ENCODE peak calls at places on chromosomes 2 and 18, in five cellular contexts. L is KBM-7; E is fibroblast of pulmonary artery; D is activated naive CD4-positive, alpha-beta T cell treated with Interleukin-2 at 50 U/mL for 16 hours; T is psoas muscle. U is an unnamed sample.

GRCh38 chr18:45997689-45998088 is 30.6 kb upstream of the EPG5 start:
- DNase-seq in L (no peak), E (no peak), D (peak; percentile 34), T (no peak), U (peak; percentile 64)

GRCh38 chr18:68435581-68435980 is 279.3 kb downstream of the TMX3 start:
- DNase-seq in L (no peak), E (no peak), D (no peak), T (no peak), U (no peak)

GRCh38 chr18:22683196-22683676 is 249.9 kb upstream of the RBBP8 start:
- DNase-seq in L (no peak), E (peak; percentile 88), D (no peak), T (no peak), U (no peak)

GRCh38 chr18:11553098-11553940 is 56.1 kb upstream of the SLC35G4 start:
- DNase-seq in L (peak; percentile 64), E (peak; percentile 70), D (peak; percentile 24), T (no peak), U (peak; percentile 40)

GRCh38 chr18:23885750-23886149 is 128.8 kb upstream of the TTC39C start:
- DNase-seq in L (no peak), E (no peak), D (no peak), T (no peak), U (no peak)

GRCh38 chr18:75210274-75211001 is at the start of gene TSHZ1:
- DNase-seq in L (peak; percentile 90), E (peak; percentile 88), D (peak; percentile 49), T (no peak), U (peak; percentile 47)

GRCh38 chr2:48107326-48107925 is 201.1 kb upstream of the FBXO11 start:
- DNase-seq in L (no peak), E (peak; percentile 77), D (no peak), T (no peak), U (no peak)

GRCh38 chr2:218895758-218896500 is 15.3 kb downstream of the WNT10A start:
- DNase-seq in L (no peak), E (no peak), D (no peak), T (no peak), U (peak; percentile 44)

GRCh38 chr18:54532222-54532621 is 58.8 kb upstream of the DYNAP start:
- DNase-seq in L (no peak), E (no peak), D (no peak), T (no peak), U (no peak)

GRCh38 chr2:100856732-100857131 is 36.8 kb downstream of the NPAS2 start:
- DNase-seq in L (no peak), E (no peak), D (no peak), T (no peak), U (no peak)

GRCh38 chr2:74079522-74080341 is 68.0 kb downstream of the BOLA3 start:
- DNase-seq in L (no peak), E (no peak), D (no peak), T (no peak), U (no peak)

GRCh38 chr2:83689402-83689801 is 769.7 kb downstream of the SUCLG1 start:
- DNase-seq in L (no peak), E (no peak), D (no peak), T (no peak), U (no peak)

GRCh38 chr2:207914716-207915115 is 110.6 kb downstream of the PLEKHM3 start:
- DNase-seq in L (no peak), E (no peak), D (no peak), T (no peak), U (no peak)

GRCh38 chr2:151556121-151556520 is 146.4 kb downstream of the RIF1 start:
- DNase-seq in L (no peak), E (no peak), D (no peak), T (no peak), U (no peak)

GRCh38 chr2:61438670-61439069 is 32.2 kb downstream of the USP34 start:
- DNase-seq in L (no peak), E (no peak), D (no peak), T (no peak), U (no peak)

GRCh38 chr2:231780123-231780908 is 766 bp downstream of the PDE6D start:
- DNase-seq in L (peak; percentile 42), E (peak; percentile 33), D (no peak), T (no peak), U (peak; percentile 29)

GRCh38 chr18:23703057-23703986 is 14.1 kb downstream of the LAMA3 start:
- DNase-seq in L (peak; percentile 72), E (peak; percentile 86), D (no peak), T (no peak), U (no peak)

GRCh38 chr18:61308009-61308408 is 25.2 kb upstream of the CDH20 start:
- DNase-seq in L (no peak), E (no peak), D (no peak), T (no peak), U (no peak)

GRCh38 chr2:181038796-181039195 is 58.4 kb downstream of the UBE2E3 start:
- DNase-seq in L (no peak), E (no peak), D (no peak), T (no peak), U (no peak)

GRCh38 chr2:173590278-173590811 is 235.7 kb downstream of the CDCA7 start:
- DNase-seq in L (no peak), E (peak; percentile 88), D (no peak), T (peak; percentile 88), U (no peak)

GRCh38 chr2:117401582-117401981 is 412.9 kb upstream of the DDX18 start:
- DNase-seq in L (no peak), E (no peak), D (no peak), T (no peak), U (no peak)

GRCh38 chr2:66024396-66024795 is 410.5 kb upstream of the MEIS1 start:
- DNase-seq in L (no peak), E (no peak), D (no peak), T (no peak), U (no peak)

GRCh38 chr2:218009191-218010114 is 6.7 kb upstream of the TNS1 start:
- DNase-seq in L (no peak), E (no peak), D (no peak), T (no peak), U (no peak)